ENCODE peak calls at places on chromosomes 5 and 9, in ten cellular contexts. X is astrocyte of the cerebellum, T is PC-9, B is ovary, F is IMR-90, O is OCI-LY7, J is cardiac muscle cell, A is mucosa of descending colon, L is cardiac fibroblast, C is coronary artery. P is an unnamed sample.

GRCh38 chr5:149489605-149490037 is 61.6 kb downstream of the CSNK1A1 start:
- DNase-seq in X (peak), T (no peak), B (no peak), F (peak), O (no peak), J (no peak), A (no peak), L (peak), C (no peak), P (no peak)

GRCh38 chr5:58582004-58582403 is 871 bp upstream of the RAB3C start:
- DNase-seq in X (no peak), T (no peak), B (no peak), F (no peak), O (no peak), J (peak), A (no peak), L (no peak), C (no peak), P (no peak)

GRCh38 chr5:31993182-31993961 is 180.7 kb downstream of the GOLPH3 start:
- DNase-seq in X (peak), T (no peak), B (no peak), F (peak), O (peak), J (no peak), A (no peak), L (peak), C (no peak), P (peak)

GRCh38 chr5:95283761-95284511 is 958 bp downstream of the MCTP1 start:
- DNase-seq in X (no peak), T (peak), B (no peak), F (no peak), O (no peak), J (peak), A (peak), L (peak), C (no peak), P (no peak)

GRCh38 chr9:12884736-12885395 is 110.0 kb downstream of the LURAP1L start:
- DNase-seq in X (peak), T (no peak), B (no peak), F (peak), O (no peak), J (peak), A (no peak), L (peak), C (no peak), P (peak)

GRCh38 chr9:114177423-114178064 is 22.2 kb downstream of the COL27A1 start:
- DNase-seq in X (no peak), T (no peak), B (no peak), F (peak), O (no peak), J (no peak), A (no peak), L (peak), C (no peak), P (no peak)

GRCh38 chr5:172901012-172901780 is 58.0 kb upstream of the RPL26L1 start:
- DNase-seq in X (peak), T (no peak), B (peak), F (peak), O (no peak), J (peak), A (no peak), L (peak), C (peak), P (no peak)

GRCh38 chr5:72363146-72363802 is 43.1 kb downstream of the PTCD2 start:
- DNase-seq in X (peak), T (peak), B (no peak), F (peak), O (no peak), J (no peak), A (no peak), L (peak), C (no peak), P (peak)

GRCh38 chr9:111572945-111573604 is 26.4 kb downstream of the PTGR1 start:
- DNase-seq in X (peak), T (no peak), B (peak), F (peak), O (no peak), J (no peak), A (no peak), L (peak), C (no peak), P (peak)

GRCh38 chr5:2633992-2634391 is 117.5 kb downstream of the IRX2 start:
- DNase-seq in X (no peak), T (no peak), B (no peak), F (no peak), O (no peak), J (no peak), A (no peak), L (no peak), C (peak), P (no peak)

GRCh38 chr9:87862536-87863268 is 20.0 kb upstream of the SPATA31E1 start:
- DNase-seq in X (no peak), T (peak), B (no peak), F (peak), O (no peak), J (no peak), A (no peak), L (peak), C (no peak), P (peak)

GRCh38 chr9:134188421-134189166 is 24.2 kb upstream of the RNU6ATAC start:
- DNase-seq in X (no peak), T (no peak), B (peak), F (no peak), O (no peak), J (no peak), A (peak), L (no peak), C (no peak), P (no peak)

GRCh38 chr5:135445306-135445940 is 1.7 kb downstream of the DCANP1 start:
- DNase-seq in X (no peak), T (no peak), B (no peak), F (no peak), O (no peak), J (no peak), A (no peak), L (no peak), C (peak), P (no peak)

GRCh38 chr9:129885018-129885669 is 49.9 kb downstream of the USP20 start:
- DNase-seq in X (no peak), T (no peak), B (no peak), F (no peak), O (peak), J (no peak), A (peak), L (no peak), C (no peak), P (no peak)

GRCh38 chr9:34633851-34634550 is 3.6 kb downstream of the SIGMAR1 start:
- DNase-seq in X (peak), T (peak), B (peak), F (peak), O (peak), J (peak), A (peak), L (peak), C (no peak), P (peak)

GRCh38 chr5:1156033-1156753 is 44.3 kb upstream of the SLC12A7 start:
- DNase-seq in X (no peak), T (no peak), B (no peak), F (no peak), O (no peak), J (no peak), A (no peak), L (no peak), C (no peak), P (no peak)

GRCh38 chr5:36344900-36345299 is 43.2 kb upstream of the RANBP3L start:
- DNase-seq in X (no peak), T (no peak), B (no peak), F (no peak), O (no peak), J (no peak), A (no peak), L (no peak), C (no peak), P (no peak)

GRCh38 chr9:135158572-135158937 is 71.1 kb downstream of the OLFM1 start:
- DNase-seq in X (no peak), T (no peak), B (no peak), F (no peak), O (no peak), J (no peak), A (no peak), L (no peak), C (no peak), P (no peak)

GRCh38 chr9:994005-994404 is 17.6 kb downstream of the DMRT3 start:
- DNase-seq in X (no peak), T (no peak), B (no peak), F (no peak), O (peak), J (no peak), A (no peak), L (no peak), C (no peak), P (no peak)

GRCh38 chr9:127030814-127031740 is 91.4 kb downstream of the ANGPTL2 start:
- DNase-seq in X (no peak), T (no peak), B (no peak), F (no peak), O (no peak), J (no peak), A (no peak), L (no peak), C (no peak), P (no peak)

GRCh38 chr5:24215114-24215513 is 429.7 kb downstream of the CDH10 start:
- DNase-seq in X (no peak), T (no peak), B (no peak), F (no peak), O (no peak), J (no peak), A (no peak), L (no peak), C (no peak), P (no peak)

GRCh38 chr5:132071338-132071707 is 2.3 kb upstream of the CSF2 start:
- DNase-seq in X (no peak), T (no peak), B (no peak), F (no peak), O (no peak), J (no peak), A (no peak), L (no peak), C (no peak), P (no peak)

GRCh38 chr5:65730910-65731309 is 8.9 kb downstream of the NLN start:
- DNase-seq in X (no peak), T (no peak), B (no peak), F (peak), O (no peak), J (no peak), A (no peak), L (no peak), C (no peak), P (no peak)

GRCh38 chr9:134060546-134060945 is 7.3 kb downstream of the BRD3 start:
- DNase-seq in X (no peak), T (no peak), B (no peak), F (no peak), O (no peak), J (no peak), A (no peak), L (no peak), C (no peak), P (no peak)

GRCh38 chr9:31347082-31347617 is 1037.3 kb upstream of the ACO1 start:
- DNase-seq in X (no peak), T (no peak), B (no peak), F (no peak), O (peak), J (no peak), A (no peak), L (peak), C (no peak), P (no peak)

GRCh38 chr9:137423810-137424291 is 658 bp downstream of the NOXA1 start:
- DNase-seq in X (no peak), T (peak), B (peak), F (no peak), O (no peak), J (no peak), A (peak), L (no peak), C (no peak), P (no peak)

GRCh38 chr5:76283670-76284069 is 119.4 kb upstream of the IQGAP2 start:
- DNase-seq in X (no peak), T (no peak), B (no peak), F (no peak), O (no peak), J (no peak), A (no peak), L (no peak), C (no peak), P (no peak)

GRCh38 chr9:35508069-35508468 is 18.2 kb downstream of the RUSC2 start:
- DNase-seq in X (no peak), T (no peak), B (no peak), F (peak), O (no peak), J (no peak), A (no peak), L (peak), C (no peak), P (no peak)

GRCh38 chr9:91056917-91057316 is 255.3 kb downstream of the SYK start:
- DNase-seq in X (no peak), T (no peak), B (no peak), F (peak), O (no peak), J (no peak), A (no peak), L (peak), C (no peak), P (no peak)

GRCh38 chr5:27523629-27524028 is 485.2 kb upstream of the CDH9 start:
- DNase-seq in X (no peak), T (no peak), B (no peak), F (no peak), O (no peak), J (no peak), A (no peak), L (no peak), C (no peak), P (no peak)

GRCh38 chr9:89606567-89607311 is 1.9 kb downstream of the GADD45G start:
- DNase-seq in X (no peak), T (no peak), B (peak), F (peak), O (no peak), J (peak), A (peak), L (peak), C (peak), P (no peak)

GRCh38 chr9:121138973-121139372 is 62.7 kb downstream of the RAB14 start:
- DNase-seq in X (no peak), T (no peak), B (no peak), F (no peak), O (no peak), J (no peak), A (no peak), L (no peak), C (no peak), P (peak)

GRCh38 chr5:103624035-103624461 is 61.5 kb upstream of the NUDT12 start:
- DNase-seq in X (peak), T (no peak), B (no peak), F (peak), O (no peak), J (no peak), A (no peak), L (peak), C (no peak), P (peak)

GRCh38 chr9:126401107-126401506 is 74.5 kb downstream of the MVB12B start:
- DNase-seq in X (no peak), T (no peak), B (no peak), F (no peak), O (no peak), J (no peak), A (no peak), L (peak), C (no peak), P (no peak)

GRCh38 chr5:62376064-62376463 is 27.6 kb downstream of the DIMT1 start:
- DNase-seq in X (no peak), T (no peak), B (no peak), F (peak), O (no peak), J (no peak), A (no peak), L (peak), C (no peak), P (no peak)

GRCh38 chr5:124648902-124649467 is 97.5 kb downstream of the ZNF608 start:
- DNase-seq in X (no peak), T (no peak), B (no peak), F (no peak), O (no peak), J (no peak), A (no peak), L (no peak), C (no peak), P (no peak)
- H3K4me3 ChIP-seq in X (no peak), T (no peak), B (no peak), F (no peak), O (peak), J (no peak), A (no peak), L (no peak), C (no peak), P (no peak)

GRCh38 chr9:72875221-72875620 is 77.6 kb downstream of the ALDH1A1 start:
- DNase-seq in X (no peak), T (no peak), B (no peak), F (no peak), O (no peak), J (no peak), A (no peak), L (no peak), C (no peak), P (no peak)
- TF ChIP-seq CTCF in X (no peak), T (no peak), B (no peak), F (no peak), O (no peak), J (no peak), A (no peak), L (no peak), C (no peak), P (no peak)

GRCh38 chr5:56876325-56876724 is 33.1 kb upstream of the SETD9 start:
- DNase-seq in X (no peak), T (no peak), B (no peak), F (peak), O (no peak), J (no peak), A (no peak), L (peak), C (no peak), P (no peak)

GRCh38 chr5:56871755-56872154 is 37.6 kb upstream of the SETD9 start:
- DNase-seq in X (no peak), T (no peak), B (no peak), F (no peak), O (no peak), J (no peak), A (no peak), L (no peak), C (no peak), P (no peak)

DNA sequence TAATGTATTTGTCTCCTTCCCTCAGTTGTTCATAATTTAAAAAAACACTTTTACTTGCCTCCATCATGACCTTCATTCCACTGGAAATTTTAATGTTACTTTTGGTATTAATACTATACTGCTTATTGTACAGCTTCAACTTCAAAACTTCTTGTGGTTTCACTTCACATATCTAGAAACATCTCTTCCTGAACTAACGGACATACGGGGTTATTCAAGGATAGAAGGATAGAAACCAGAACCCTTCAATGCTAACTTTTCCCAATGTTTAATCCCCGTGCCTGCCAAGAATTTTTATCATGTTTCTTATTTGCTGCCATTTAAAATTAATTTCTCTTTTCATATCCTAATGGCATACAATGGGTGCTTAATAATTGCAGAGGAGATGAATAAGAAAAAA is 36.3 kb upstream of the SETD9 start:
- DNase-seq in X (no peak), T (no peak), B (no peak), F (no peak), O (no peak), J (no peak), A (no peak), L (no peak), C (no peak), P (no peak)
- H3K4me3 ChIP-seq in X (no peak), T (no peak), B (no peak), F (no peak), O (no peak), J (no peak), A (no peak), L (no peak), C (no peak), P (no peak)

GRCh38 chr9:93967020-93967803 is 12.1 kb upstream of the BARX1 start:
- DNase-seq in X (no peak), T (no peak), B (no peak), F (no peak), O (no peak), J (no peak), A (no peak), L (no peak), C (peak), P (no peak)

GRCh38 chr9:93968451-93969327 is 13.5 kb upstream of the BARX1 start:
- DNase-seq in X (no peak), T (no peak), B (no peak), F (peak), O (no peak), J (no peak), A (no peak), L (no peak), C (peak), P (no peak)

GRCh38 chr9:93964685-93965084 is 9.5 kb upstream of the BARX1 start:
- DNase-seq in X (no peak), T (no peak), B (no peak), F (no peak), O (no peak), J (no peak), A (peak), L (no peak), C (peak), P (no peak)

GRCh38 chr9:93963969-93964368 is 8.8 kb upstream of the BARX1 start:
- DNase-seq in X (no peak), T (no peak), B (no peak), F (peak), O (no peak), J (no peak), A (no peak), L (no peak), C (peak), P (no peak)

GRCh38 chr9:93965830-93966577 is 10.8 kb upstream of the BARX1 start:
- DNase-seq in X (no peak), T (peak), B (no peak), F (no peak), O (no peak), J (no peak), A (no peak), L (no peak), C (peak), P (no peak)
- TF ChIP-seq CTCF in X (no peak), T (peak), B (no peak), F (no peak), O (no peak), J (no peak), A (no peak), L (peak), C (no peak), P (peak)

DNA sequence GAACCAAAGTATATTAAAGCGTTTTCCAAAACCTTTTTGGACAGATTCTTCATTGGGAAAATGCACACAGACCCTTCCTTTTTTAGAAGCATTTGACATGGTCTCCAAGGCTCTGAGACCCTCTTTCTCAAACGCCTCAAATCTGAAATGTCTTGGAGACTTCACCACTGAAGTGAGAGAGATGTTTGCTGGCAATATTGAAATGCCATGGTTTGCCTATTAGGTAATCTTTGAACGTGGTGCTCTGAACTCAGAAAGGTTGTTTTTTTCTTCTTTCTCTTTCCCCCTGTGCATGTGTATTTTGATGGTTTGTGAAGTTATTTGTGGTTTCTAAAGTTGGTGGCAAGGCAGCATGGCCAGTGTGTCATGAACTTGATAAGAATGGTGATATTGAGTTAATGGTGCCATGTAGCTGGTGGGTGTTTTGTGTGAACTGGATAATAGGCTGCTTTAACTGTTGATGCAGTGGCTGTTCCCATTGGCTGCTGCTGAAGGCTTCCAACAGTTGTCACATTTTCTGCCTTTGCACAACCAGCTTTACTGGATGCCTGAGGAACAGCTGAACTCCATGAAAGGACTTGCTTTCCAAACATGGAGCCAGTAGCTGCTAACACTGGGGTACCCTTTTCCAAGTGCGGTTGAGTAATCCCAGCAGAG is 1.7 kb downstream of the PALM2AKAP2 start:
- DNase-seq in X (no peak), T (no peak), B (no peak), F (peak), O (no peak), J (peak), A (no peak), L (peak), C (no peak), P (no peak)
- H3K4me3 ChIP-seq in X (peak), T (peak), B (peak), F (peak), O (no peak), J (peak), A (no peak), L (peak), C (peak), P (peak)